ENCODE peak calls at places on chromosome 6, in four cellular contexts. X is GM12878, B is HL-60, T is K562. C is an unnamed sample.

GRCh38 chr6:99349620-99350141 is at the start of gene FAXC:
- DNase-seq in X (no peak), T (peak; percentile 28), B (no peak), C (no peak)

GRCh38 chr6:168326294-168327261 is 7.0 kb upstream of the DACT2 start:
- DNase-seq in X (no peak), T (no peak), B (no peak), C (no peak)

GRCh38 chr6:11200356-11200755 is 32.1 kb downstream of the NEDD9 start:
- DNase-seq in B (no peak), T (no peak), X (no peak), C (no peak)

GRCh38 chr6:2793491-2794151 is 28.4 kb downstream of the WRNIP1 start:
- DNase-seq in X (no peak), T (no peak), B (peak; percentile 84), C (no peak)

GRCh38 chr6:7914991-7915789 is 4.6 kb upstream of the TXNDC5 start:
- DNase-seq in T (no peak), B (peak; percentile 85), X (no peak), C (no peak)

GRCh38 chr6:1424306-1424927 is 35.0 kb downstream of the FOXF2 start:
- DNase-seq in X (no peak), B (no peak), T (peak; percentile 51), C (peak; percentile 39)

GRCh38 chr6:46289865-46290264 is 119.1 kb upstream of the ENPP5 start:
- DNase-seq in B (no peak), X (no peak), T (no peak), C (no peak)

GRCh38 chr6:46390153-46390876 is 100.9 kb downstream of the RCAN2 start:
- DNase-seq in X (no peak), T (no peak), B (no peak), C (no peak)

GRCh38 chr6:85669735-85670194 is 27.1 kb upstream of the SYNCRIP start:
- DNase-seq in X (peak; percentile 89), B (no peak), T (no peak), C (peak; percentile 33)

GRCh38 chr6:9986273-9986672 is 428.6 kb downstream of the TFAP2A start:
- DNase-seq in X (no peak), T (no peak), B (no peak), C (no peak)

GRCh38 chr6:25277857-25278256 is 1.3 kb upstream of the CARMIL1 start:
- DNase-seq in B (no peak), X (no peak), T (no peak), C (no peak)

GRCh38 chr6:26170951-26171841 is 84.0 kb downstream of the HFE start:
- DNase-seq in X (no peak), B (no peak), T (no peak), C (no peak)

GRCh38 chr6:29967379-29968010 is 25.2 kb downstream of the HLA-A start:
- DNase-seq in X (peak; percentile 11), B (peak; percentile 22), T (peak; percentile 96), C (no peak)

GRCh38 chr6:166825553-166826145 is 130.7 kb downstream of the RNASET2 start:
- DNase-seq in B (no peak), T (no peak), X (no peak), C (no peak)

GRCh38 chr6:56862415-56863175 is 92.3 kb upstream of the BEND6 start:
- DNase-seq in B (no peak), T (no peak), X (no peak), C (no peak)

GRCh38 chr6:169960531-169960890 is 209.1 kb downstream of the ERMARD start:
- DNase-seq in X (no peak), T (no peak), B (no peak), C (no peak)

GRCh38 chr6:169960003-169960344 is 208.6 kb downstream of the ERMARD start:
- DNase-seq in X (no peak), B (no peak), T (no peak), C (no peak)

GRCh38 chr6:169959129-169960002 is 207.9 kb downstream of the ERMARD start:
- DNase-seq in T (peak; percentile 14), X (no peak), B (no peak), C (no peak)

GRCh38 chr6:169961772-169962561 is 210.5 kb downstream of the ERMARD start:
- DNase-seq in B (no peak), T (no peak), X (no peak), C (no peak)

DNA sequence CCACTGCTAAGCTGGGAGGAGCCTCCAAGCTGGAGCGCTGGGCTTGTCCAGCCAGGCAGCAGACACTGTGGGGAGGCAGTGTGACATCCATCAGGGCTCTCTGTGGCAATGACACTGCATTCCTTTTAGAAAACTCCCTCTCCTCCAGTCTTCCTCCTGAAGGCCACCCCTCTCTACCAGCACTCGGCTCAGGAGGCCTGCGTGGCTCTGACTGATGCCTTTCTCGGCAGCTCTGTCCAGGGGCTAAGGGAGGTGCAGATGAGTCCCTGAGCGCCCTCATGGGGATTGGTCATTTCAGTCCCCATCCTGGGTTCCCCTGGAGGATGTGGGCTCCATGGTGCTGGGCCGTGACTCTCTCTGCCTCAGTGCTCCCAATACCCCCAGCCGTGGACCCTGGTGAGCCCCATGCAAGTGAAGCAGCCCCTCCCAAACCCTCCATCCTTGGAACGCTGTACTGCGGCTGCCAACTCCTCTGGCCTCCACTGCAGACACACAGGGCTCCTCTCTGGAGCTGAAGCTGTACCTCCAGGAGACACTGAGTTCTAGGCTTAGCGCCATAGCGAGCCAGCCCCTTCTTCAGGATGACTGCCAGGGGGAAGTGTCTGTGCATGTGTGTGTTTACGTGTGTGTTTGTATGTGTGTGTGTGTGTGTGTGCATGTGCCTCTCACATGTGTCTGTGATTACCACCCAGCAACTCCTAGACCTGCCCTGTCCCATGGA is 209.6 kb downstream of the ERMARD start:
- DNase-seq in T (no peak), B (no peak), X (no peak), C (no peak)
- TF ChIP-seq SPI1 in T (no peak), B (no peak), X (no peak), C (no peak)

GRCh38 chr6:15956205-15957106 is 172.4 kb upstream of the MYLIP start:
- DNase-seq in T (peak; percentile 66), X (no peak), B (no peak), C (no peak)

GRCh38 chr6:15957655-15958169 is 171.2 kb upstream of the MYLIP start:
- DNase-seq in T (no peak), X (no peak), B (no peak), C (no peak)

GRCh38 chr6:15961630-15962448 is 167.0 kb upstream of the MYLIP start:
- DNase-seq in T (no peak), B (no peak), X (no peak), C (no peak)

GRCh38 chr6:15962449-15962764 is 166.5 kb upstream of the MYLIP start:
- DNase-seq in X (no peak), T (no peak), B (no peak), C (peak; percentile 18)

GRCh38 chr6:15960740-15961629 is 167.9 kb upstream of the MYLIP start:
- DNase-seq in X (no peak), T (peak; percentile 37), B (peak; percentile 37), C (no peak)
- TF ChIP-seq SPI1 in X (peak; percentile 86), T (peak; percentile 95), B (peak; percentile 83), C (peak; percentile 87)

GRCh38 chr6:53315086-53315724 is 33.5 kb downstream of the ELOVL5 start:
- DNase-seq in B (no peak), X (no peak), T (no peak), C (no peak)
- TF ChIP-seq SPI1 in B (no peak), X (no peak), T (no peak), C (no peak)

DNA sequence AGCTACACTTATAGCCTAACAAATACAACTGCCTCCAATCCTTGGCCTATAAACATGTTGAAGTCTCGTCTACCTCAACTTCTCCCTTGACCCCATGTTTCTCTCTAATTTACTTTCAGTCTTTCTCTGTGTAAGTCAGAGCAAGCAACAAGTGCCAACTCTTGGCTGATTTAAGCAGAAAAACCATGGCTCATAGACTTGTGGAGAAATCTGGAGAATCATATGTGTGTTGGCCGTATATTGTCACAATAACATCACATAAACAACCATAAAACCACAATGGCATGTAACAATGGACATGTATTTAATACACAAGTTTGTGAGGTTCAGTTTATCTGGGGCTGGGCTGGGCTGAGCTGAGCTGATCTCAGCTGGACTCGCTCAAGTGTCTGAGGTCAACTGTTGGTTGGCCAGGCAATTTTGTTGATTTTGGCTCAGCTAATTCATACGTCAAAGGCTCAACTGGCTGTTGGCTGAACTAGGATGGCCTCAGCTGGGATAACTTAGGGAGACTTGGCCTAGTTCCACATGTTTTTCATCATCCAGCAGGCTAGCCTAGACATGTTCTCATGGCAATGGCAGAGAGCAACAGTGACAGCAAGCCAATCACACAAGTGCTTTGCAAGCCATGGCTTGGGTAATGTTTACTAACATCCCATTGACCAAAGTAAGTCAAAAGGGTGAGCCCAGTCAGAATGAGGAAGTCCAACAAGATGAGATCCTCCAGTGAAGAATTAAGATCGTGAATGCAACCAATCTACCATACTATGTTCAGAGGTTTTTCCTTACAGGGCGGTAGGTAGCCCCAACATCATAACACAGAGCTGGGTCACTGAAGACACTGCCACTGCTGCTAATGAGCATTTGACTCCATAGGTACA is 12.9 kb upstream of the TBC1D22B start:
- DNase-seq in T (peak; percentile 76), X (no peak), B (no peak), C (no peak)
- TF ChIP-seq SPI1 in T (peak; percentile 99), X (peak; percentile 62), B (peak; percentile 96), C (peak; percentile 83)

DNA sequence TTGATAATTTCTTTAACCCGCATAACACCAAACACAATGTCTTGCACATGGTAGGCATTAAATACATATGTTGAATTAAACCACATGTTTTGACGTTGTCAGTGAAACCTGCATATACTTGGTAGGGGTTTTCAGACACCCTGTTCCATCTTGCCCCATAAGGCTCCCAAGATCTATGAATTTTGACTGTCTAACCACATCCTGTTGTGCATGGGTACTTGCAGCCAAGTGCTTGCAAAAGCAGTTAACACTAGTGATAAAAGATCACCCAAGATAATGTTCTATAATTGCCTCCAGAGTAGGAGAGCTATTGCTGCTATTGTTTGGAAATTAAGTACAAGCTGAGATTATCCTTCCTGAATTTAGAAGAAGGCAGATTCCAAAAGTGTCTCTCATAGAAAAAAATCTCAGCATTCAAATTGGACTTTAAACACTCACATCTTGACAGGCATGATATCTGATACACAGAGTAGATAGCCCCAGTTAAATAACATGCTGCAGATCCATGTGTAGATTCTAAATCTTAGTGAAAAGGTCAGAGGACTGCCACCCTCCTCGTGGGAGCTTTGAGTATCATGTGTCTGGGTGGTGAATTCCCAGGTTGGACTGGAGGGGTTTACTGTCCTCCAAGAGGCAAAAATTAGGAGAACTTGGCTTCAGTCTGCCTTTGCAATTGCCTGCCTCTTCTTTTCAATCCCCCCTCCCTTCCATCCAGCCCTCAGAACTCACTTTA is 25.8 kb upstream of the CCN6 start:
- DNase-seq in T (no peak), B (no peak), X (no peak), C (no peak)
- TF ChIP-seq SPI1 in T (no peak), B (no peak), X (no peak), C (no peak)

GRCh38 chr6:121526282-121526681 is 90.8 kb downstream of the GJA1 start:
- DNase-seq in X (no peak), T (no peak), B (no peak), C (no peak)
- TF ChIP-seq SPI1 in X (no peak), T (no peak), B (no peak), C (no peak)

DNA sequence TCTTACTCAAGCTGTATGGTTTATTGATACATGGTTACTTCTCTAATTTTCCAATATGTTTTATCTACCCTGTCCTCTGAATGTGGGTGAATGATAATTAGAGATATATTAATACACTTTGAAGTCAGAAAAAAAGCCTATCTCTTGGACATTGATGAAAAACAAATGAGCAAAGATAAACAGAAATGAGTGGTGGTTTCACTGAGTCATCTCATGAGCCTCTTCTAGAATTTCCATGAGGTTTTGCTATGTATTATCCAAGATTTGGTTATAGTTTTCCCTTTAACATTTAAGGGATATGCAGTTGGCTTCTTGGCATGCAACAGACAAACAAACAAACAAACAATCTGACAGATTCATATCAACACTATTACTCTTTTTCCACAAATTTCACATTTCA is 586.8 kb downstream of the RFPL4B start:
- DNase-seq in B (no peak), T (no peak), X (no peak), C (no peak)
- TF ChIP-seq SPI1 in B (no peak), T (no peak), X (no peak), C (no peak)

C was measured in GM12891.